ENCODE peak calls at places on chromosomes 6 and 20, in five cellular contexts. Z is upper lobe of left lung, B is PC-3, G is heart left ventricle, L is iPS DF 6.9. E is an unnamed sample.
A peak's percentile ranks its signal among the peaks of the same experiment; 100 is the strongest.

GRCh38 chr20:4998160-4998651 is 3.1 kb downstream of the SLC23A2 start:
- DNase-seq in G (no peak), Z (no peak), L (no peak), B (peak; percentile 13), E (no peak)

GRCh38 chr6:28137458-28138020 is 4.1 kb upstream of the ZKSCAN8 start:
- DNase-seq in G (no peak), Z (no peak), B (no peak), L (no peak), E (no peak)

GRCh38 chr6:151452750-151453427 is 963 bp upstream of the RMND1 start:
- DNase-seq in B (peak; percentile 55), G (no peak), Z (no peak), L (no peak), E (no peak)

GRCh38 chr6:85798934-85799490 is 156.3 kb upstream of the SYNCRIP start:
- DNase-seq in B (peak; percentile 48), Z (no peak), G (no peak), L (no peak), E (no peak)

GRCh38 chr20:50794846-50795634 is at the start of gene BCAS4:
- DNase-seq in L (peak; percentile 66), G (peak; percentile 84), Z (peak; percentile 97), B (peak; percentile 95), E (peak; percentile 82)

GRCh38 chr6:14584450-14584849 is 466.9 kb downstream of the CD83 start:
- DNase-seq in Z (no peak), B (peak; percentile 48), G (no peak), L (no peak), E (no peak)

GRCh38 chr6:149851461-149851860 is 12.7 kb downstream of the LRP11 start:
- DNase-seq in L (no peak), Z (no peak), G (no peak), B (no peak), E (no peak)

GRCh38 chr6:3522561-3523287 is 65.9 kb upstream of the SLC22A23 start:
- DNase-seq in L (no peak), Z (no peak), G (no peak), B (peak; percentile 63), E (no peak)

GRCh38 chr20:2301164-2301622 is 5.4 kb downstream of the TGM3 start:
- DNase-seq in L (no peak), Z (no peak), B (no peak), G (no peak), E (no peak)

GRCh38 chr20:11324990-11325389 is 592.7 kb upstream of the BTBD3 start:
- DNase-seq in G (no peak), Z (no peak), L (no peak), B (peak; percentile 59), E (no peak)

GRCh38 chr6:165766457-165766856 is 103.4 kb upstream of the PDE10A start:
- DNase-seq in L (no peak), B (peak; percentile 3), Z (no peak), G (no peak), E (no peak)

GRCh38 chr6:111220383-111221031 is 133.2 kb downstream of the SLC16A10 start:
- DNase-seq in Z (no peak), G (no peak), L (no peak), B (no peak), E (no peak)

GRCh38 chr20:64246616-64247311 is 8.8 kb upstream of the PCMTD2 start:
- DNase-seq in L (no peak), G (no peak), Z (no peak), B (no peak), E (no peak)

GRCh38 chr6:30810813-30811329 is 66.5 kb upstream of the IER3 start:
- DNase-seq in B (peak; percentile 87), Z (no peak), G (no peak), L (no peak), E (peak; percentile 13)

GRCh38 chr6:4776967-4777925 is 1.0 kb downstream of the CDYL start:
- DNase-seq in B (peak; percentile 54), Z (no peak), G (no peak), L (no peak), E (no peak)

GRCh38 chr20:24353135-24353694 is 116.2 kb upstream of the SYNDIG1 start:
- DNase-seq in G (no peak), B (no peak), L (no peak), Z (no peak), E (no peak)

GRCh38 chr6:167122041-167122826 is 662 bp upstream of the CCR6 start:
- DNase-seq in Z (peak; percentile 38), G (no peak), B (no peak), L (no peak), E (no peak)

GRCh38 chr6:134464690-134465411 is 146.9 kb upstream of the SGK1 start:
- DNase-seq in B (no peak), Z (no peak), G (no peak), L (no peak), E (no peak)

GRCh38 chr6:136410201-136411027 is 120.8 kb upstream of the BCLAF1 start:
- DNase-seq in G (no peak), B (no peak), Z (no peak), L (no peak), E (no peak)

GRCh38 chr6:87705070-87705691 is 3.1 kb upstream of the AKIRIN2 start:
- DNase-seq in Z (no peak), B (peak; percentile 80), L (no peak), G (no peak), E (no peak)

GRCh38 chr20:54320148-54320607 is 112.3 kb downstream of the PFDN4 start:
- DNase-seq in G (no peak), L (no peak), Z (no peak), B (no peak), E (no peak)

GRCh38 chr6:16257999-16258708 is 19.8 kb downstream of the GMPR start:
- DNase-seq in Z (peak; percentile 34), L (no peak), G (no peak), B (peak; percentile 3), E (no peak)

GRCh38 chr20:45919951-45920794 is 8.2 kb upstream of the PLTP start:
- DNase-seq in L (no peak), Z (no peak), G (no peak), B (no peak), E (no peak)

GRCh38 chr20:9460518-9460917 is 53.9 kb upstream of the LAMP5 start:
- DNase-seq in Z (no peak), L (no peak), B (peak; percentile 89), G (no peak), E (no peak)

GRCh38 chr6:20333870-20334269 is 67.8 kb upstream of the E2F3 start:
- DNase-seq in Z (no peak), B (no peak), L (no peak), G (no peak), E (no peak)

GRCh38 chr6:1713016-1713600 is 103.4 kb downstream of the FOXC1 start:
- DNase-seq in Z (peak; percentile 58), L (no peak), B (no peak), G (no peak), E (no peak)

GRCh38 chr6:1716845-1717244 is 107.1 kb downstream of the FOXC1 start:
- DNase-seq in G (no peak), L (no peak), Z (no peak), B (no peak), E (no peak)

GRCh38 chr6:1712451-1712850 is 102.7 kb downstream of the FOXC1 start:
- DNase-seq in G (no peak), L (no peak), B (no peak), Z (no peak), E (no peak)

GRCh38 chr6:1716396-1716795 is 106.7 kb downstream of the FOXC1 start:
- DNase-seq in Z (no peak), G (no peak), B (no peak), L (no peak), E (no peak)

GRCh38 chr6:1715336-1715735 is 105.6 kb downstream of the FOXC1 start:
- DNase-seq in G (no peak), L (no peak), B (no peak), Z (no peak), E (no peak)
- H3K9me3 ChIP-seq in G (no peaks in the 10 kb centered on the region), L (no peaks in the 10 kb centered on the region), B (no peaks in the 10 kb centered on the region), Z (no peaks in the 10 kb centered on the region), E (no peaks in the 10 kb centered on the region)

GRCh38 chr6:168920289-168920688 is 333.4 kb downstream of the THBS2 start:
- DNase-seq in B (no peak), Z (no peak), L (no peak), G (no peak), E (no peak)

GRCh38 chr6:168916576-168917207 is 337.0 kb downstream of the THBS2 start:
- DNase-seq in Z (no peak), G (no peak), L (no peak), B (no peak), E (no peak)

GRCh38 chr6:168923171-168923570 is 330.5 kb downstream of the THBS2 start:
- DNase-seq in L (no peak), Z (no peak), G (no peak), B (no peak), E (no peak)

GRCh38 chr6:168922436-168922835 is 331.2 kb downstream of the THBS2 start:
- DNase-seq in B (no peak), L (no peak), G (no peak), Z (no peak), E (no peak)

GRCh38 chr6:168919455-168920179 is 334.0 kb downstream of the THBS2 start:
- DNase-seq in L (no peak), B (no peak), Z (no peak), G (no peak), E (no peak)
- H3K9me3 ChIP-seq in L (no peaks in the 10 kb centered on the region), B (no peaks in the 10 kb centered on the region), Z (no peaks in the 10 kb centered on the region), G (no peaks in the 10 kb centered on the region), E (no peaks in the 10 kb centered on the region)

GRCh38 chr6:159466934-159467333 is 226.1 kb downstream of the SOD2 start:
- DNase-seq in Z (no peak), L (no peak), B (no peak), G (no peak), E (no peak)

GRCh38 chr6:159473435-159473834 is 219.6 kb downstream of the SOD2 start:
- DNase-seq in B (no peak), G (no peak), Z (no peak), L (no peak), E (no peak)

GRCh38 chr6:159467473-159468041 is 225.5 kb downstream of the SOD2 start:
- DNase-seq in B (no peak), Z (no peak), L (no peak), G (no peak), E (no peak)

GRCh38 chr6:159470400-159470799 is 222.6 kb downstream of the SOD2 start:
- DNase-seq in L (no peak), Z (no peak), G (no peak), B (no peak), E (no peak)

DNA sequence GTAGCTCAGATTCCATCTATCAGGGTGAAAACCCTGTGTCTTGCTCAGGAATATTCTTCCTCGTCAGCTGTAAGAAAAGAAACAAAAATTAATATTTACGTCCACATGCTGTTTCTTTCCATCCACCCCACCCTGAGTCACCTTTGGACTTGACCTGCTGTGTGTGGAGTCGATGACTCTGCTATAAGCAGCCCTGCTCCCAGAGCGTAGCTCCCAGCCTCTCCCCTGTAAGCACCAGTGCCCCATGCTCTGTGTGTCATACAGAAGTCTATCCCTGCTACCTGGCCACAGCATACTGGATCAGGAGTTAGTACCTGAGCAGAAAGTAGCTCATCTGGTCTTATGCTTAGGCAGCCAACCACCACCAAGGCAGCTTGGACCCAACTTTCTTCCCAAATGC is 223.6 kb downstream of the SOD2 start:
- DNase-seq in B (no peak), L (no peak), G (no peak), Z (no peak), E (no peak)
- H3K9me3 ChIP-seq in B (no peaks in the 10 kb centered on the region), L (peaks cover 1% of the 10 kb centered on the region), G (no peaks in the 10 kb centered on the region), Z (no peaks in the 10 kb centered on the region), E (no peaks in the 10 kb centered on the region)

DNA sequence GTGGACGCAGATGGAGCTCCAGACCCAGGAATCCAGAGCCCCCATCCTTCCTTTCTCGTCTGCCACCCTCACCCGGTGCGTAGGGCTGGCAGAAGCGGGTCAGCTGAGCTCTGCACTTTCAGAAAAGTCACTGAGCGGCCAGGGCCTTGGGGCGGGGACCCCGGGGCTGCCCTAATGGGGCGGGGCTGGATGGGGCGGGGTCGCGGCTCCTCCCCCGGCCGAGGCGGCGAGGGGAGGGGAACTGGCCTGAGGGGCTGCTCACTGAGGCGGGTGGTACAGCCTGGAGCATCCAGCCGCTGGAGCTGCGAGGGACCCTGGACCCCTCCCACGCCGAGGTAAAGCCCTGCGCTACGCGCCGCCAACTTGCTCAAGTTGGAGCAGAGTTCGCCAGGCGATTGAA is at the start of the genes DEFB124 and REM1:
- DNase-seq in G (peak; percentile 80), Z (peak; percentile 89), B (no peak), L (no peak), E (no peak)
- H3K9me3 ChIP-seq in G (no peaks in the 10 kb centered on the region), Z (no peaks in the 10 kb centered on the region), B (no peaks in the 10 kb centered on the region), L (peaks cover 3% of the 10 kb centered on the region), E (no peaks in the 10 kb centered on the region)

E was measured in T-helper 17 cell.